ENCODE peak calls at places on chromosomes 13 and 19, in nine cellular contexts. C is T-helper 1 cell, X is fibroblast of the aortic adventitia, I is body of pancreas, Z is D341Med, L is dorsolateral prefrontal cortex, W is kidney glomerular epithelial cell, T is HCT116, Q is iPS DF 19.7. U is an unnamed sample.

GRCh38 chr13:49421391-49421790 is 22.5 kb downstream of the CAB39L start:
- DNase-seq in C (peak), X (no peak), I (peak), Z (peak), L (no peak), W (no peak), T (peak), Q (peak), U (peak)

GRCh38 chr13:31761951-31762350 is 22.6 kb downstream of the RXFP2 start:
- DNase-seq in C (no peak), X (no peak), I (no peak), Z (no peak), L (no peak), W (no peak), T (no peak), Q (no peak), U (no peak)

GRCh38 chr13:51674276-51674675 is 90.0 kb downstream of the WDFY2 start:
- DNase-seq in C (no peak), X (no peak), I (peak), Z (peak), L (no peak), W (no peak), T (peak), Q (peak), U (peak)

GRCh38 chr13:34155931-34156607 is 338.1 kb downstream of the RFC3 start:
- DNase-seq in C (peak), X (peak), I (no peak), Z (no peak), L (no peak), W (peak), T (peak), Q (no peak), U (peak)

GRCh38 chr19:7787141-7787540 is 24.1 kb downstream of the CLEC4M start:
- DNase-seq in C (no peak), X (no peak), I (peak), Z (no peak), L (no peak), W (no peak), T (no peak), Q (no peak), U (no peak)

GRCh38 chr19:12938536-12939291 is at the start of gene CALR:
- DNase-seq in C (no peak), X (peak), I (peak), Z (no peak), L (no peak), W (no peak), T (no peak), Q (no peak), U (peak)

GRCh38 chr13:25345555-25345954 is 26.2 kb upstream of the ATP8A2 start:
- DNase-seq in C (no peak), X (no peak), I (no peak), Z (no peak), L (no peak), W (no peak), T (no peak), Q (no peak), U (no peak)

GRCh38 chr13:28489536-28489935 is 5.4 kb downstream of the FLT1 start:
- DNase-seq in C (no peak), X (no peak), I (no peak), Z (no peak), L (no peak), W (no peak), T (no peak), Q (no peak), U (no peak)

GRCh38 chr13:102128216-102128800 is 273.5 kb downstream of the FGF14 start:
- DNase-seq in C (no peak), X (peak), I (no peak), Z (no peak), L (no peak), W (peak), T (no peak), Q (no peak), U (no peak)

GRCh38 chr19:13681509-13681908 is 82.8 kb upstream of the MRI1 start:
- DNase-seq in C (no peak), X (peak), I (no peak), Z (no peak), L (no peak), W (no peak), T (no peak), Q (no peak), U (no peak)

GRCh38 chr13:113458218-113459065 is 5.2 kb upstream of the ADPRHL1 start:
- DNase-seq in C (no peak), X (no peak), I (no peak), Z (peak), L (no peak), W (no peak), T (no peak), Q (no peak), U (no peak)

GRCh38 chr13:57633141-57633949 is 1.8 kb downstream of the PCDH17 start:
- DNase-seq in C (no peak), X (no peak), I (peak), Z (peak), L (peak), W (no peak), T (no peak), Q (no peak), U (no peak)

GRCh38 chr19:10766681-10767201 is 48.9 kb downstream of the DNM2 start:
- DNase-seq in C (no peak), X (peak), I (peak), Z (peak), L (no peak), W (no peak), T (no peak), Q (no peak), U (no peak)

GRCh38 chr13:44537238-44537637 is 38.9 kb downstream of the TSC22D1 start:
- DNase-seq in C (no peak), X (no peak), I (no peak), Z (peak), L (no peak), W (no peak), T (no peak), Q (no peak), U (no peak)

GRCh38 chr19:31139871-31140505 is 209.2 kb downstream of the TSHZ3 start:
- DNase-seq in C (no peak), X (peak), I (no peak), Z (no peak), L (no peak), W (peak), T (no peak), Q (no peak), U (no peak)

GRCh38 chr19:40348125-40348913 is at the start of the genes C19orf47 and PLD3:
- DNase-seq in C (peak), X (peak), I (peak), Z (peak), L (peak), W (peak), T (peak), Q (peak), U (peak)

GRCh38 chr13:76470991-76471390 is 415.2 kb downstream of the KCTD12 start:
- DNase-seq in C (no peak), X (no peak), I (no peak), Z (no peak), L (no peak), W (no peak), T (no peak), Q (no peak), U (no peak)

GRCh38 chr13:111616203-111616602 is 295.8 kb downstream of the TEX29 start:
- DNase-seq in C (no peak), X (no peak), I (no peak), Z (no peak), L (no peak), W (no peak), T (no peak), Q (no peak), U (no peak)

GRCh38 chr19:2381151-2381822 is 21.2 kb downstream of the TMPRSS9 start:
- DNase-seq in C (no peak), X (peak), I (no peak), Z (no peak), L (peak), W (no peak), T (no peak), Q (no peak), U (no peak)

GRCh38 chr19:6768236-6768785 is 1.1 kb upstream of the SH2D3A start:
- DNase-seq in C (peak), X (no peak), I (no peak), Z (no peak), L (no peak), W (no peak), T (no peak), Q (no peak), U (no peak)

GRCh38 chr19:40836754-40837429 is 13.4 kb downstream of the CYP2A6 start:
- DNase-seq in C (no peak), X (no peak), I (no peak), Z (no peak), L (no peak), W (no peak), T (no peak), Q (no peak), U (no peak)

GRCh38 chr19:42191855-42192254 is 25.6 kb downstream of the DEDD2 start:
- DNase-seq in C (peak), X (peak), I (no peak), Z (no peak), L (no peak), W (no peak), T (peak), Q (no peak), U (no peak)

GRCh38 chr19:39599116-39599515 is 3.2 kb upstream of the LGALS13 start:
- DNase-seq in C (no peak), X (peak), I (no peak), Z (no peak), L (no peak), W (peak), T (no peak), Q (no peak), U (peak)

GRCh38 chr13:103004790-103005307 is 61.4 kb downstream of the SLC10A2 start:
- DNase-seq in C (no peak), X (no peak), I (no peak), Z (no peak), L (no peak), W (no peak), T (no peak), Q (no peak), U (no peak)

GRCh38 chr13:98324105-98324504 is 147.0 kb upstream of the RNF113B start:
- DNase-seq in C (no peak), X (peak), I (no peak), Z (no peak), L (no peak), W (no peak), T (no peak), Q (no peak), U (no peak)

GRCh38 chr13:46663216-46663615 is 110.2 kb downstream of the LRCH1 start:
- DNase-seq in C (no peak), X (no peak), I (no peak), Z (no peak), L (no peak), W (peak), T (no peak), Q (no peak), U (no peak)

GRCh38 chr13:37270206-37271001 is 164.9 kb upstream of the CSNK1A1L start:
- DNase-seq in C (no peak), X (no peak), I (no peak), Z (no peak), L (no peak), W (no peak), T (no peak), Q (no peak), U (no peak)

GRCh38 chr19:2537544-2537943 is 61.6 kb downstream of the GADD45B start:
- DNase-seq in C (peak), X (no peak), I (no peak), Z (no peak), L (no peak), W (no peak), T (no peak), Q (no peak), U (no peak)

GRCh38 chr19:39550197-39550596 is 10.2 kb upstream of the EID2 start:
- DNase-seq in C (no peak), X (no peak), I (no peak), Z (no peak), L (no peak), W (no peak), T (no peak), Q (no peak), U (no peak)

GRCh38 chr13:71912524-71912923 is 45.5 kb upstream of the DACH1 start:
- DNase-seq in C (no peak), X (no peak), I (no peak), Z (no peak), L (no peak), W (no peak), T (no peak), Q (no peak), U (no peak)

GRCh38 chr19:48962029-48962848 is 2.9 kb upstream of the FTL start:
- DNase-seq in C (peak), X (no peak), I (peak), Z (no peak), L (no peak), W (no peak), T (no peak), Q (no peak), U (no peak)

GRCh38 chr13:105991622-105992254 is 543.7 kb downstream of the EFNB2 start:
- DNase-seq in C (no peak), X (no peak), I (peak), Z (no peak), L (no peak), W (peak), T (no peak), Q (no peak), U (no peak)

GRCh38 chr13:113835461-113836274 is 28.2 kb downstream of the GAS6 start:
- DNase-seq in C (no peak), X (peak), I (no peak), Z (peak), L (no peak), W (no peak), T (no peak), Q (no peak), U (peak)

GRCh38 chr13:80574113-80574512 is 233.2 kb upstream of the SPRY2 start:
- DNase-seq in C (no peak), X (peak), I (no peak), Z (no peak), L (no peak), W (no peak), T (no peak), Q (no peak), U (no peak)

GRCh38 chr13:114077938-114078335 is 54.5 kb downstream of the RASA3 start:
- DNase-seq in C (no peak), X (peak), I (peak), Z (no peak), L (peak), W (no peak), T (no peak), Q (no peak), U (no peak)

GRCh38 chr19:32928806-32929205 is 43.0 kb downstream of the CEP89 start:
- DNase-seq in C (no peak), X (no peak), I (no peak), Z (no peak), L (no peak), W (no peak), T (no peak), Q (no peak), U (no peak)

GRCh38 chr13:40476175-40476958 is 190.1 kb downstream of the FOXO1 start:
- DNase-seq in C (no peak), X (peak), I (peak), Z (no peak), L (no peak), W (no peak), T (no peak), Q (no peak), U (no peak)

GRCh38 chr19:40219721-40220276 is 1.6 kb upstream of the TTC9B start:
- DNase-seq in C (no peak), X (peak), I (no peak), Z (no peak), L (no peak), W (peak), T (peak), Q (no peak), U (peak)

GRCh38 chr19:28535352-28535775 is 677.6 kb downstream of the UQCRFS1 start:
- DNase-seq in C (no peak), X (no peak), I (no peak), Z (no peak), L (no peak), W (no peak), T (no peak), Q (no peak), U (no peak)

GRCh38 chr13:90420683-90421082 is 926.8 kb upstream of the MIR17HG start:
- DNase-seq in C (no peak), X (peak), I (no peak), Z (no peak), L (no peak), W (no peak), T (no peak), Q (no peak), U (no peak)